ENCODE peak calls at places on chromosomes 12 and 14, in four cellular contexts. W, E, F and R are unnamed samples.

GRCh38 chr12:124548854-124549378 is 18.5 kb downstream of the NCOR2 start:
- DNase-seq in E (no peak), W (no peak), F (no peak), R (no peak)

GRCh38 chr14:91892918-91893527 is 25.7 kb upstream of the TC2N start:
- DNase-seq in F (peak), W (no peak), E (no peak), R (no peak)

GRCh38 chr14:56514663-56515371 is 64.8 kb upstream of the TMEM260 start:
- DNase-seq in E (no peak), W (no peak), F (no peak), R (no peak)

GRCh38 chr12:112314981-112315380 is 67.2 kb downstream of the HECTD4 start:
- DNase-seq in F (no peak), E (no peak), W (no peak), R (no peak)

GRCh38 chr12:45285717-45286116 is 69.8 kb downstream of the ANO6 start:
- DNase-seq in F (no peak), W (no peak), E (no peak), R (no peak)

GRCh38 chr14:55383039-55383438 is 28.6 kb downstream of the ATG14 start:
- DNase-seq in W (no peak), F (no peak), E (no peak), R (no peak)

GRCh38 chr12:42936991-42937390 is 347.4 kb upstream of the PRICKLE1 start:
- DNase-seq in E (no peak), W (no peak), F (no peak), R (no peak)

GRCh38 chr14:26896447-26896846 is 298.6 kb upstream of the NOVA1 start:
- DNase-seq in W (no peak), F (no peak), E (no peak), R (no peak)

GRCh38 chr14:101775756-101776292 is 14.3 kb downstream of the PPP2R5C start:
- DNase-seq in W (no peak), F (no peak), E (no peak), R (no peak)

GRCh38 chr12:46445093-46445492 is 72.5 kb upstream of the SLC38A2 start:
- DNase-seq in E (no peak), W (no peak), F (no peak), R (no peak)
- TF ChIP-seq POLR2A in E (no peak), W (no peak), F (no peak), R (no peak)

GRCh38 chr14:99173086-99173485 is 98.9 kb downstream of the BCL11B start:
- DNase-seq in F (no peak), W (no peak), E (no peak), R (no peak)

GRCh38 chr14:99168330-99168729 is 103.7 kb downstream of the BCL11B start:
- DNase-seq in F (no peak), E (no peak), W (no peak), R (no peak)

GRCh38 chr14:99166506-99166905 is 105.5 kb downstream of the BCL11B start:
- DNase-seq in W (no peak), E (no peak), F (no peak), R (no peak)

GRCh38 chr14:99171396-99171795 is 100.6 kb downstream of the BCL11B start:
- DNase-seq in E (no peak), F (no peak), W (no peak), R (no peak)

DNA sequence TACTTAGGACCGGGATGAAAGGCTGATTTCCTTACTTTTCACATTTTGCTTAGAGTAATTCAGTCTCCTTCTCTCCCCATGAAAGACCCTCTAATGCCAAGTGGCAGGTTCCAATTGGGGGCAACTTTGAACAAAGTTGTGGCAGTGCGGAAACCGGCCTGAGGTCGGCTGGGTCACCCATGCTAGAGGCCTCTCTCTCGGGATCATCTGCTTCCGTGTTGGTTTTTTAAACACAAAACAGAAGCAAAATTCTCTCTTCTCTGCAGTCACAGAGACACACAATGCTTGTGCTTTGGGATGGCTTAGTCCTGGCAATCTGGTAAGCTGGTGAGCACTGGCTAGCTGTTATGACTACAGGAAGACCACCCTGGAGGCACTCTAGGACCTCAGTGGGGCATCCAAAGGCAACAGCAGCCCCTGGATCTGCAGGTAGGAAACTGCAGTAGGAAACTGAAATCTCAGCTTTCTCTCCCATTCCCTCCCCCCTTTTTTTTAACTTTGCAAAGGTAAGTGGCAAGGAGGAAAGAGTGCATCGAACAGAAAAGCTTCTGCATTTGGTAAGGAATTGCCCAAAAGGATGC is 102.1 kb downstream of the BCL11B start:
- DNase-seq in F (no peak), E (no peak), W (no peak), R (no peak)
- TF ChIP-seq POLR2AphosphoS5 in F (no peak), E (no peak), W (no peak), R (no peak)

GRCh38 chr12:3035815-3036702 is 41.1 kb upstream of the TSPAN9 start:
- DNase-seq in E (no peak), W (no peak), F (no peak), R (peak)
- TF ChIP-seq TAF1 in E (no peak), W (no peak), F (no peak), R (no peak)

GRCh38 chr12:92786045-92786444 is 83.3 kb downstream of the PLEKHG7 start:
- DNase-seq in W (no peak), E (no peak), F (no peak), R (no peak)
- TF ChIP-seq POLR2A in W (no peak), E (no peak), F (no peak), R (no peak)

DNA sequence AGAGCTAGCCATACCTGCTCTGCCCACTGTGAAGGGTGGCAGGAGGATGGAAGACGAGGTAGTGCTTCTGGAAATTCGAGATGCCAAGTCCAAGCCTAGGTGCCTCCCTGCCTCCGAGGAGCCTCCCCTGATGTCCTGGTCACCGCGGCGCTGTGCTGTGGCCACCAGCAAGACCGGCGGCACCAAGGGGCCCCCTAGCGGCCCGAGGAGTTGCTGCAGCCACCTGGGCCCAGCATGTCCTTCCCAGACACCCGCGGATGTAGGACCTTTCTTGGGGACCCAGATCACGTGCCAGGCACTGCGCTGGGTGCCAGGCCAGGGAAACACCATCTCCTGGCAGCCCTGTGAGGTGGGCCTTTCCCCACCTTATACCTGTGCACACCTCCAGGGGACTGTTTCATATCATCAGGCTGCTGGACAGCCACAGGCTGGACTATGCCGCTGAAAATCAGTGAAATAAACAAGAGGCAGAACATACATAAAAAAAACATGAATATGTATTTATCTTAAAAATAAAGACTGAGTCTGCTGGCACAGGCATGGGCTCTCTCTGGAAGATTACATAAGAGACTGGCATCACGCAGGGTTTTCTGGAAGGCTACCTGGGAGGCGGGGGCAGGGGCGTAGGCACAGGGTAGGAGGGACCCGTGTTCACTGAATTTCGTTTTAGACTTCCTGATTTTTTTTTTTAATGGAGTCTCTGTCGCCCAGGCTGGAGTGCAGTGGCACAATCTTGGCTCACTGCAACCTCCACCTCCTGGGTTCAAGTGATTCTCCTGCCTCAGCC is 15.9 kb upstream of the HHIPL1 start:
- DNase-seq in W (peak), F (peak), E (no peak), R (peak)
- TF ChIP-seq POLR2AphosphoS5 in W (no peak), F (no peak), E (no peak), R (no peak)

GRCh38 chr12:126772171-126772864 is 1494.7 kb upstream of the TMEM132C start:
- DNase-seq in E (peak), W (no peak), F (peak), R (no peak)
- TF ChIP-seq TAF1 in E (no peak), W (no peak), F (no peak), R (no peak)

DNA sequence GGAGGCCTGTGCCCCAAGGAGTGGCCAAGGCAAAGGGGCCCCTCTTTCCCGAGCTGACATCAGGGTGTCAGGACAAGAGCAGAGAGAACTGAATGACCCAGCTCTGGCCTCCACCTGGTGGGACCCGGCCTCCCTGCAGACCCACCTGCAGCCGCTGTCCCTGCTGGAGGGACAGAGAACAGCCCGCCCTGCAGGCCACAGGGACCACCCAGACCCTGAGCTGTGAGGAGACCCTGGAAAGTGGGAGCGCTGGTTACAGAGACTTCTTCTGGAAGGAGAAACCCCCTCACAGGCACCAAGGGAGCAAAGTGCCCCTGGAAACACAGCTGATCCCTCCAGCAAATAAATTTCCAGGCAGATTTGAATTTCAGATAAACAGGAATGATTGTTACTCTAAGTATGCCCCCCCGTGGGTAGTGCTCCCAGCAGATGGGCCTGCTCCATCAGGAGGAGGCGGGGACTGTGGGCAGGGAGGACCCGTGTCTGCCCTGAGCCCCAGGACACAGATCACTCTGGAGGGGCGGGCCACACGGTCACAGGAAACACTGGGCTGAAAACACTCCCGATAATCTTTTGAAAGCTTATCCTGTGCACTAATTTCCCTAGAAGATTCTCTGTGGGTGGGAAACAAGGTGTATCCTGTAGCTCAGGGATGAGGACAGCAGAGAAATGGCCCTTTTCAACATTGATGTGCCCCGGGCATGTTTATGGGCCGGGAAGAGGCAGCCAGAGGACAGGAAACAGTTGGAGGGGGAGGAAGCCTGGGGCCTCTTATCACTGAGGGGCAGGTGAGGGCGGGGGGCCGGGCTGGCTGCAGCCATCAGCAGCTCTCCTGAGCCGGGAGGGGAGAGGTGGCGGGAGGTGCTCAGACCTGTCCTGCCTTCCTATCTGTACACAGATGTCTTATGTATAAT is 276.0 kb downstream of the ADGRD1 start:
- DNase-seq in E (no peak), W (no peak), F (no peak), R (no peak)
- TF ChIP-seq POLR2A in E (no peak), W (no peak), F (no peak), R (no peak)

GRCh38 chr12:48717252-48717695 is 767 bp upstream of the CCNT1 start:
- DNase-seq in F (no peak), W (peak), E (peak), R (no peak)

GRCh38 chr12:48712209-48712608 is 4.3 kb downstream of the CCNT1 start:
- DNase-seq in W (no peak), E (no peak), F (no peak), R (no peak)

GRCh38 chr12:48716168-48716492 is 377 bp downstream of the CCNT1 start:
- DNase-seq in F (no peak), W (no peak), E (no peak), R (no peak)

DNA sequence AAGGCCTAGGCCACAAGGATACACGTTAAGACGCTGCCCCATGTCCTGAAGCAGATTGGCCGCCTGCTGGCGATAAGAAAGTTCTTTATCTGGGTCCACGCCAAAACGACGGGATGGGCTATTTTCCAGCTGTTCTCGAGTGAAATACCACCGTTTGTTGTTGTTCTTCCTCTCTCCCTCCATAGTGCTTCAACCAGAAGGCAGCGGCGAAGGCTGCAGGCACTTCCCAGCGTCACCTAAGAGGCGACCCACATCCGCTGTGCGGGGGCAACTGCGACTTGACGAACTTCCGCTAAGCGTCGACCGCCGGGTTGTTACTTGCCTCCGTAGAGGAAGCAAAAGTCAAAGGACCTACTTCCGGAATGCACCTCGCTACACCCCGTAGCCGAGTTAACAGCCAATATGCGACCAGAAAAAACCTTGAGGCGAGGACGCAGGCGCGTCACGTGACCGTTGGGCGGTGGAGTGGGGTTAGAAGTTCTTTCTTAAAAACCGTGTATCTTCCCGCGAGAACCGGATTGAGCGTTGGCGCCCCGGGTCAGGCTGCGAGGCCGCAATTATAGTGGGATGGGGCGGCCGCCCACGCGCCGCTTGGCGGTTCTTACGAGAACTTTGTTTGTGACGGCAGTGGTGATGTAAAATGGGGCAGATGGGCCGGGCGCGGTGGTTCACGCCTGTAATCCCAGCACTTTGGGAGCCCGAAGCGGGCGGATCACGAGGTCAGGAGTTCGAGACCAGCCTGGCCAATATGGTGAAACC is at the start of gene CCNT1:
- DNase-seq in E (peak), F (peak), W (peak), R (peak)
- TF ChIP-seq POLR2AphosphoS5 in E (peak), F (peak), W (peak), R (peak)